ENCODE peak calls at places on chromosome 22, in six cellular contexts. V is tibial artery, I is GM23338, Y is colonic mucosa, A is PC-9, O is esophagus squamous epithelium. U is an unnamed sample. For H3K4me1, the result is how much of the 10 kb centered on the place peaks cover.

GRCh38 chr22:41557401-41558240 is 3.2 kb upstream of the CSDC2 start:
- DNase-seq in V (peak), I (peak), Y (peak), A (no peak), O (no peak), U (no peak)

GRCh38 chr22:24437820-24438328 is 10.5 kb downstream of the ADORA2A start:
- DNase-seq in V (no peak), I (no peak), Y (no peak), A (peak), O (no peak), U (no peak)

GRCh38 chr22:28992565-28993326 is 68.9 kb downstream of the C22orf31 start:
- DNase-seq in V (no peak), I (no peak), Y (no peak), A (no peak), O (no peak), U (no peak)

GRCh38 chr22:44914026-44914721 is 95.6 kb downstream of the PHF21B start:
- DNase-seq in V (no peak), I (no peak), Y (no peak), A (no peak), O (no peak), U (no peak)

GRCh38 chr22:23826510-23827350 is 12.1 kb downstream of the DERL3 start:
- DNase-seq in V (no peak), I (no peak), Y (no peak), A (no peak), O (no peak), U (no peak)

GRCh38 chr22:44411226-44412135 is 86.6 kb downstream of the RTL6 start:
- DNase-seq in V (no peak), I (no peak), Y (no peak), A (no peak), O (no peak), U (no peak)

GRCh38 chr22:24087071-24087795 is 76.1 kb downstream of the CABIN1 start:
- DNase-seq in V (no peak), I (no peak), Y (no peak), A (no peak), O (no peak), U (no peak)

GRCh38 chr22:44166448-44166847 is 14.3 kb upstream of the PARVG start:
- DNase-seq in V (no peak), I (no peak), Y (no peak), A (no peak), O (no peak), U (no peak)

GRCh38 chr22:48639896-48640732 is 1187.6 kb downstream of the BRD1 start:
- DNase-seq in V (no peak), I (no peak), Y (no peak), A (no peak), O (no peak), U (no peak)

GRCh38 chr22:37982938-37983859 is 1.2 kb downstream of the SOX10 start:
- DNase-seq in V (no peak), I (peak), Y (no peak), A (no peak), O (no peak), U (no peak)

GRCh38 chr22:26457661-26458272 is 25.8 kb downstream of the HPS4 start:
- DNase-seq in V (no peak), I (no peak), Y (no peak), A (no peak), O (no peak), U (no peak)

GRCh38 chr22:24225044-24225601 is 19.8 kb downstream of the GGT5 start:
- DNase-seq in V (no peak), I (no peak), Y (no peak), A (no peak), O (no peak), U (no peak)

GRCh38 chr22:20117656-20118571 is 888 bp upstream of the TRMT2A start:
- DNase-seq in V (no peak), I (peak), Y (no peak), A (no peak), O (no peak), U (no peak)

GRCh38 chr22:25763239-25763777 is 21.3 kb downstream of the MYO18B start:
- DNase-seq in V (no peak), I (no peak), Y (no peak), A (no peak), O (no peak), U (no peak)

DNA sequence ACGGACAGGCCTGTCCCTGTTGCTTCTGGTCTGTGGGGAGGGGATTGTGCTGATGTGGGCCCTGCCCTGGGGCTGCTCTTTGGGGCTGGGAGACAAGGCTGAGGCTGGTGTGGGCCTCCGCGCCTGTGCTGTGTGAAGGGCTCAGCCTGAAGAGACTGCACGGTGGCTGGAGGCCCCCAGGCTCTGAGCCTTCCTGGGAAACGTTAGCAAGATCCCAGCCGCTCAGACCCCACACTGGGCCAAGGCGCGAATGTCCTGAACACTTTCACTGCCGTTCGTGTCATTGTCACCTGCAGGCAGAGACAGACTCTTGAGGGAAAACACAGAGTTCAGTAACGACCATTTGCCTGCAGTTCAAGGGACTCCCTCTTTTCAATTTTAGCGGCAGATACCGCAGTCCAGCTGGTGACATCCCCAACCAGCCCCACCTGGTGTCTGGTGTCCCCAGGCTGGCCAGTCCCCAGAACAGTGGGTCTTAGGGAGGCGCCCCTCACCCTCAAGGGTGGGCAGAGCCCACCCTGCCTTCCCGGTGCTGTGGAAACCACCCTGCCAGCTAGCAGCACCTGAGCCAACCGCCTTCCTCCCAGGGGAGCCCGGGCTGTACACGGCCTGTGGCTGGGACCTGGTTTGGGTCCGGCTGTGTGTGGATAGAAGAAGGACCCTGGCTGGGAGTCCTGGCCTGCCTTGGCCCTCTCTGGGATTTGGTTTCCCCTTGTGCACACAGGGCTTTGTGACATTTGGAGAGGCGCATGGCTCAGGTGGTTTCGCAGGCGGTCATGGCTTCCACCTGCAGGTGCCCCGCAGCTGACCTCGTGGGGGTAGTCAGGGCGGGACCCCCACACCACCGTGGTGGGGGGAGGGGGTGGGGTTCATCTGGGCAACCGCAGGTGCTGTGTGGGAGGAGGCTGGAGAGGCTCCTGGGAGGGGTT is 5.7 kb downstream of the PANX2 start:
- DNase-seq in V (no peak), I (no peak), Y (no peak), A (no peak), O (no peak), U (no peak)
- H3K4me1 ChIP-seq in V (under half), I (under half), Y (under half), A (under half), O (under half), U (under half)

GRCh38 chr22:39151329-39151975 is 1.0 kb downstream of the CBX7 start:
- DNase-seq in V (peak), I (no peak), Y (no peak), A (no peak), O (no peak), U (peak)

GRCh38 chr22:39150848-39151215 is 1.6 kb downstream of the CBX7 start:
- DNase-seq in V (peak), I (no peak), Y (no peak), A (no peak), O (no peak), U (no peak)

GRCh38 chr22:39148727-39149535 is 3.5 kb downstream of the CBX7 start:
- DNase-seq in V (peak), I (peak), Y (peak), A (no peak), O (no peak), U (peak)

GRCh38 chr22:39152024-39152510 is 413 bp downstream of the CBX7 start:
- DNase-seq in V (peak), I (no peak), Y (no peak), A (no peak), O (no peak), U (no peak)

GRCh38 chr22:39149915-39150847 is 2.3 kb downstream of the CBX7 start:
- DNase-seq in V (peak), I (peak), Y (no peak), A (no peak), O (no peak), U (no peak)
- H3K27ac ChIP-seq in V (peak), I (no peak), Y (peak), A (no peak), O (peak), U (peak)

DNA sequence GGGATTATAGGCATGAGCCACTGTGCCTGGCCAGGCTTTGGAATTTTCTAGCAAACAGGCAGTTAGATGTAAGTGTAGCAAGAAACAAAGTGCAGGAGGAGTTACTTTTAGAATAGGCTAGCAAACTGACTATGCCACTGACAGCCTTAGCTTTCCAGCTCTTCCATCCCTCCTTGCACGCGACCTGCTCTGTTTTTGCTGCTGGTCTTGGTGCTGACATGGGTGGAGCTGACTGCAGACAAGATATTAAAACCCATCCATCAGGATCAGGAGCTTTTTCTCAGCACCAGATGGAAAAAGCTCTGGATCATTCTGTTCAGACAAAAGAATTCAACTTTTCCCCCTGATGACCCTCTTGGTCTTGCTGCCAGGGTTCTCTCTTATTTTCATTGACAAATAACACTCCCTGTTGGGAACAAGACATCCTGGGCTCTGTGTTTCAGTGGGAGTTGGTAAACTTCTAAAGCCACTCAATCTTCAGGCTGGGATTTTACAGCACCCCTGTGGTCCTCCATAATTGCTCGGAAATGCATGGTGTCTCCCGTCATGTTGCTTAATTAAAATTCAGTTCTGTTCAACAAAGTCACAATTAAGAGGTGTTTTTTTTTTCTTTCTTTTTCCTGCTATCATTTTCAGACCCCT is 240.0 kb upstream of the LARGE1 start:
- DNase-seq in V (no peak), I (peak), Y (no peak), A (no peak), O (no peak), U (no peak)
- TF ChIP-seq CTCF in V (no peak), I (no peak), Y (no peak), A (no peak), O (no peak), U (no peak)

DNA sequence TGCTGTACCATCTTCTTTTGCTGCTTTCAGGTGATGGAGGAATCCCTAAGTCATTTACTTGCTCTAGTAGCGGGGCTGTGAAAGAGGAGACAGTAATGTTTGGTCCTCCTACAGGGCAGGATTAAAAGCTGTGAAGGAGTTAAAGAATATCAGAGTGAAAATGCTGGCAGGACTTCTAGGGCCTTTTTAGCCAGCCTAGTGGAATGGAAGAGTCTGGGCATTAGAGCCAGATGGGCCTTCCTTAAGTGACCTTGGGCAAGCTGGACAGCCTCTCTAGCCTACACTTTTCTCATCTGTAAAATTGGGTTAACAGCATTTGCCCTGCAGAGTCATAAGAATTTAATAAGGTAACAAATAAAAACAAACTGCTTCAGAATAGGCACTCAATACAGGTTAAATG is 114.7 kb downstream of the RBFOX2 start:
- DNase-seq in V (no peak), I (no peak), Y (no peak), A (no peak), O (no peak), U (no peak)
- H3K4me1 ChIP-seq in V (under half), I (under half), Y (under half), A (half or more), O (under half), U (half or more)

GRCh38 chr22:27985323-27986275 is 66.5 kb upstream of the PITPNB start:
- DNase-seq in V (peak), I (no peak), Y (no peak), A (no peak), O (no peak), U (peak)

GRCh38 chr22:27984001-27984695 is 65.1 kb upstream of the PITPNB start:
- DNase-seq in V (peak), I (no peak), Y (no peak), A (no peak), O (no peak), U (peak)

GRCh38 chr22:27986459-27986858 is 67.4 kb upstream of the PITPNB start:
- DNase-seq in V (peak), I (no peak), Y (no peak), A (no peak), O (no peak), U (peak)

GRCh38 chr22:27983361-27983791 is 64.3 kb upstream of the PITPNB start:
- DNase-seq in V (peak), I (no peak), Y (no peak), A (no peak), O (no peak), U (no peak)

GRCh38 chr22:27984723-27985122 is 65.7 kb upstream of the PITPNB start:
- DNase-seq in V (peak), I (no peak), Y (no peak), A (no peak), O (no peak), U (no peak)
- H3K27ac ChIP-seq in V (no peak), I (no peak), Y (no peak), A (no peak), O (no peak), U (no peak)

GRCh38 chr22:33299245-33299956 is 241.2 kb upstream of the SYN3 start:
- DNase-seq in V (no peak), I (no peak), Y (no peak), A (no peak), O (peak), U (no peak)
- TF ChIP-seq CTCF in V (no peak), I (peak), Y (no peak), A (peak), O (no peak), U (no peak)

GRCh38 chr22:30214703-30215405 is 31.7 kb downstream of the LIF start:
- DNase-seq in V (no peak), I (peak), Y (no peak), A (peak), O (no peak), U (no peak)

GRCh38 chr22:30210235-30210831 is 36.2 kb downstream of the LIF start:
- DNase-seq in V (no peak), I (no peak), Y (no peak), A (peak), O (no peak), U (no peak)

GRCh38 chr22:30212363-30212995 is 34.1 kb downstream of the LIF start:
- DNase-seq in V (peak), I (no peak), Y (no peak), A (peak), O (no peak), U (no peak)

GRCh38 chr22:30211124-30211820 is 35.3 kb downstream of the LIF start:
- DNase-seq in V (no peak), I (no peak), Y (no peak), A (no peak), O (no peak), U (no peak)

GRCh38 chr22:30212996-30213441 is 33.5 kb downstream of the LIF start:
- DNase-seq in V (no peak), I (no peak), Y (no peak), A (no peak), O (no peak), U (no peak)
- H3K4me1 ChIP-seq in V (under half), I (under half), Y (under half), A (half or more), O (under half), U (under half)

GRCh38 chr22:31604746-31605705 is 57.0 kb downstream of the PISD start:
- DNase-seq in V (no peak), I (no peak), Y (no peak), A (no peak), O (no peak), U (no peak)

GRCh38 chr22:31604137-31604705 is 57.8 kb downstream of the PISD start:
- DNase-seq in V (no peak), I (no peak), Y (no peak), A (no peak), O (no peak), U (no peak)

GRCh38 chr22:31603081-31603525 is 58.9 kb downstream of the PISD start:
- DNase-seq in V (no peak), I (no peak), Y (no peak), A (no peak), O (no peak), U (no peak)

GRCh38 chr22:31605851-31606585 is 56.0 kb downstream of the PISD start:
- DNase-seq in V (no peak), I (no peak), Y (no peak), A (no peak), O (no peak), U (no peak)

DNA sequence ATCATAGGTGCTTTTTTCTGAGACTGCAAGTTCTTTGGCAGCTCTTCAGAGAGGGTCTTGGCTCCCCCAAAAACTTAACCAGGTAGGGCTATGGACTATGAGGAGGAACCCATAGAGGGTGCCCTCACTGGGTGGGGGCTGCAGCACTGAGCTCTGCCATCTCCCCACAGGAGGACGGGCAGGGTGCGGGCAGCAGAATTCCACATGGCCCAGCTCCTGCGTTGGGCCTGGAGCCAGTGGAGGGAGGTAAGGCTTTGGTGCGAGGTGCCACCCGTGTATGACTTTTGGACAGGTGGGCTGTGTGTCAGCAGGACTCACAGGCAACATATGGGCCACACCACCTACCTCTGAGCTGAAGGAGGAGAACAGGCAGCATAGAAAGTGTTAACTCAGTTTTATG is 58.4 kb downstream of the PISD start:
- DNase-seq in V (no peak), I (no peak), Y (no peak), A (no peak), O (no peak), U (no peak)
- H3K27ac ChIP-seq in V (no peak), I (no peak), Y (no peak), A (no peak), O (no peak), U (no peak)

DNA sequence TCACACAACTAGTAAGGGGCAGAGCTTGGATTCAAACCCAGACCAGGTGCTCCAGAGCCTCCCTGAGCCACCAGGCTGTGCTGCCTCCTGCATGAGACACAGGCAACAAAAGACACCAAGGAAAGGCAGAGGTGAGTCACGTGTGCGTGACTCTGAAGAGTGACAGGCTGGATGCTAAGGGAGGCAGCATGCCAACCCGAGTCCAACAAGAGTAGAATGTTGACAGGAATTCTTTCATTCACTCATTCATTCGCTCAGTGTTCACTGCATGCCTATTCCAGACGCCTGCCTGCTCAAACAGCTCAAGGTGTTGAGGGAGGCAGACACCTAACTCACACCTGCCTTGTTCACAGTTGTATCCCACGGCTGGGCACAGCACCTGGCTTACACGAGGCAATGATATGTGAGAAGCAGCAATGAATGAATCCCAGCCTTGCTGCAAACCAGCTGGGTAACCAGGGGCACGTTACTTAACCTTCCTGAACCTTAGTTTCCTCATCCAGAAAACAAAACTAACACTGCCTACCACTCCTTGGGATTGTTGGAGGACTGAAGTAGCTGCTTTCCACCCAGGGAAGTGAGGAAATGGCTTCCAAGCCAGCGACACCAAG is 73.8 kb upstream of the ARFGAP3 start:
- DNase-seq in V (no peak), I (no peak), Y (no peak), A (peak), O (no peak), U (no peak)
- TF ChIP-seq CTCF in V (no peak), I (peak), Y (no peak), A (no peak), O (peak), U (no peak)

GRCh38 chr22:46089426-46090041 is 60.8 kb upstream of the PPARA start:
- DNase-seq in V (peak), I (no peak), Y (no peak), A (no peak), O (no peak), U (no peak)

GRCh38 chr22:46087336-46087690 is 63.0 kb upstream of the PPARA start:
- DNase-seq in V (no peak), I (no peak), Y (no peak), A (no peak), O (no peak), U (no peak)

GRCh38 chr22:46088541-46089311 is 61.6 kb upstream of the PPARA start:
- DNase-seq in V (peak), I (no peak), Y (no peak), A (no peak), O (no peak), U (no peak)

GRCh38 chr22:46086577-46087335 is 63.6 kb upstream of the PPARA start:
- DNase-seq in V (peak), I (no peak), Y (no peak), A (no peak), O (no peak), U (no peak)

GRCh38 chr22:46087816-46088277 is 62.5 kb upstream of the PPARA start:
- DNase-seq in V (peak), I (no peak), Y (peak), A (no peak), O (no peak), U (no peak)
- H3K4me1 ChIP-seq in V (half or more), I (under half), Y (under half), A (under half), O (half or more), U (half or more)